ENCODE peak calls at places on chromosome 18, in seven cellular contexts. N is NCI-H1436, A is NCI-H1694, L is kidney tubule cell, U is SJSA1, H is AG09309, G is T-helper 2 cell. J is an unnamed sample.

GRCh38 chr18:58669731-58670379 is 1.4 kb upstream of the MALT1 start:
- DNase-seq in N (peak; percentile 22), G (no peak), H (no peak), U (no peak), L (peak; percentile 82), A (no peak), J (no peak)

GRCh38 chr18:456361-456821 is 44.1 kb downstream of the COLEC12 start:
- DNase-seq in H (peak; percentile 61), A (no peak), N (no peak), U (no peak), L (no peak), G (no peak), J (no peak)

GRCh38 chr18:79950440-79951341 is 762 bp downstream of the SLC66A2 start:
- DNase-seq in H (no peak), A (no peak), U (no peak), L (peak; percentile 43), N (no peak), G (no peak), J (peak; percentile 91)

GRCh38 chr18:48766025-48766424 is 184.7 kb downstream of the SMAD7 start:
- DNase-seq in U (no peak), H (no peak), N (no peak), G (no peak), L (no peak), A (no peak), J (no peak)

GRCh38 chr18:48609820-48610815 is 71.3 kb downstream of the CTIF start:
- DNase-seq in N (no peak), U (no peak), A (no peak), H (no peak), L (peak; percentile 24), G (no peak), J (peak; percentile 80)

GRCh38 chr18:3985030-3985429 is 470.1 kb downstream of the DLGAP1 start:
- DNase-seq in G (no peak), H (no peak), L (peak; percentile 41), U (no peak), N (no peak), A (no peak), J (no peak)

GRCh38 chr18:50947899-50948298 is 19.9 kb upstream of the ELAC1 start:
- DNase-seq in G (no peak), A (no peak), U (no peak), L (peak; percentile 13), N (no peak), H (no peak), J (no peak)

GRCh38 chr18:9771261-9771976 is 63.3 kb downstream of the RAB31 start:
- DNase-seq in A (peak; percentile 24), G (peak; percentile 25), L (peak; percentile 84), H (no peak), N (no peak), U (peak; percentile 62), J (no peak)

GRCh38 chr18:58532298-58532697 is 96.6 kb downstream of the ALPK2 start:
- DNase-seq in G (no peak), A (no peak), N (no peak), U (no peak), H (no peak), L (peak; percentile 72), J (no peak)

GRCh38 chr18:25672490-25672889 is 320.5 kb upstream of the ZNF521 start:
- DNase-seq in L (no peak), N (no peak), H (no peak), U (no peak), A (no peak), G (no peak), J (no peak)

GRCh38 chr18:37393945-37394609 is 171.5 kb downstream of the CELF4 start:
- DNase-seq in A (peak; percentile 13), G (no peak), L (peak; percentile 88), H (peak; percentile 63), U (peak; percentile 55), N (peak; percentile 64), J (no peak)

GRCh38 chr18:21134895-21135294 is 23.3 kb upstream of the ROCK1 start:
- DNase-seq in A (no peak), G (no peak), U (no peak), H (no peak), L (peak; percentile 11), N (no peak), J (no peak)

GRCh38 chr18:3604626-3605408 is 154.8 kb downstream of the TGIF1 start:
- DNase-seq in L (peak; percentile 95), G (no peak), H (peak; percentile 99), N (no peak), A (no peak), U (no peak), J (no peak)

GRCh38 chr18:59096098-59096779 is 43.4 kb upstream of the SEC11C start:
- DNase-seq in A (peak; percentile 6), N (peak; percentile 50), G (no peak), U (no peak), H (no peak), L (no peak), J (no peak)

GRCh38 chr18:61896118-61896517 is 3.3 kb upstream of the RNF152 start:
- DNase-seq in G (no peak), H (no peak), N (no peak), L (no peak), U (no peak), A (no peak), J (no peak)

GRCh38 chr18:74183110-74183509 is 34.8 kb downstream of the TIMM21 start:
- DNase-seq in N (peak; percentile 9), G (no peak), U (no peak), H (no peak), A (no peak), L (no peak), J (no peak)

GRCh38 chr18:29161429-29161828 is 984.5 kb upstream of the CDH2 start:
- DNase-seq in L (peak; percentile 19), H (no peak), U (no peak), G (no peak), N (no peak), A (no peak), J (no peak)

GRCh38 chr18:47260138-47260923 is 8.9 kb upstream of the SKOR2 start:
- DNase-seq in H (no peak), U (no peak), N (no peak), A (no peak), G (no peak), L (peak; percentile 62), J (no peak)

GRCh38 chr18:25594351-25594750 is 242.4 kb upstream of the ZNF521 start:
- DNase-seq in G (no peak), H (no peak), L (no peak), A (no peak), U (no peak), N (no peak), J (no peak)

GRCh38 chr18:42925036-42925435 is 190.4 kb downstream of the RIT2 start:
- DNase-seq in U (no peak), H (no peak), L (no peak), G (no peak), N (no peak), A (no peak), J (no peak)

GRCh38 chr18:69250305-69251151 is 150.2 kb upstream of the DOK6 start:
- DNase-seq in N (no peak), A (no peak), G (no peak), H (peak; percentile 70), L (no peak), U (no peak), J (no peak)

GRCh38 chr18:38611036-38611964 is 1045.7 kb upstream of the CELF4 start:
- DNase-seq in U (no peak), A (no peak), H (no peak), N (no peak), G (no peak), L (no peak), J (no peak)

GRCh38 chr18:3683483-3683882 is 233.5 kb downstream of the TGIF1 start:
- DNase-seq in U (no peak), A (no peak), N (no peak), H (no peak), G (no peak), L (no peak), J (no peak)

GRCh38 chr18:42706618-42707017 is 408.9 kb downstream of the RIT2 start:
- DNase-seq in A (no peak), U (no peak), L (peak; percentile 64), N (peak; percentile 87), H (no peak), G (no peak), J (no peak)

GRCh38 chr18:12908706-12909105 is 24.7 kb upstream of the PTPN2 start:
- DNase-seq in G (no peak), L (no peak), H (no peak), U (no peak), N (no peak), A (no peak), J (no peak)

GRCh38 chr18:42893991-42894390 is 221.5 kb downstream of the RIT2 start:
- DNase-seq in H (no peak), U (no peak), L (no peak), N (no peak), G (no peak), A (no peak), J (no peak)

GRCh38 chr18:70390366-70391090 is 101.7 kb downstream of the SOCS6 start:
- DNase-seq in A (no peak), H (no peak), N (no peak), L (peak; percentile 34), G (no peak), U (no peak), J (no peak)

GRCh38 chr18:77899972-77900754 is 650.5 kb downstream of the GALR1 start:
- DNase-seq in G (peak; percentile 29), U (no peak), A (no peak), L (peak; percentile 67), N (peak; percentile 40), H (no peak), J (peak; percentile 79)

GRCh38 chr18:33733376-33733775 is 155.4 kb downstream of the ASXL3 start:
- DNase-seq in U (no peak), G (no peak), H (no peak), N (no peak), L (no peak), A (no peak), J (no peak)

GRCh38 chr18:9612215-9612830 is 2.0 kb downstream of the PPP4R1 start:
- DNase-seq in G (no peak), H (no peak), U (no peak), N (peak; percentile 42), A (peak; percentile 25), L (peak; percentile 77), J (no peak)

GRCh38 chr18:33839452-33840225 is 261.6 kb downstream of the ASXL3 start:
- DNase-seq in U (no peak), L (peak; percentile 60), G (no peak), A (peak; percentile 54), N (peak; percentile 64), H (no peak), J (no peak)

GRCh38 chr18:75418293-75418692 is 9.2 kb downstream of the SMIM21 start:
- DNase-seq in U (no peak), N (no peak), G (no peak), L (peak; percentile 60), H (no peak), A (no peak), J (no peak)

GRCh38 chr18:62457830-62458229 is 65.0 kb upstream of the ZCCHC2 start:
- DNase-seq in G (no peak), H (no peak), L (no peak), N (no peak), U (no peak), A (no peak), J (no peak)

GRCh38 chr18:45006934-45007333 is 326.2 kb downstream of the SETBP1 start:
- DNase-seq in G (no peak), H (no peak), U (no peak), N (no peak), A (no peak), L (no peak), J (no peak)

GRCh38 chr18:42086288-42086687 is 131.3 kb downstream of the PIK3C3 start:
- DNase-seq in H (no peak), L (peak; percentile 25), N (no peak), A (no peak), U (no peak), G (no peak), J (no peak)

GRCh38 chr18:62944454-62944853 is 229.1 kb downstream of the PHLPP1 start:
- DNase-seq in N (no peak), A (no peak), H (no peak), U (no peak), L (no peak), G (no peak), J (no peak)

GRCh38 chr18:68837665-68838390 is 39.9 kb downstream of the CCDC102B start:
- DNase-seq in L (no peak), N (no peak), U (no peak), A (no peak), H (peak; percentile 79), G (no peak), J (no peak)

GRCh38 chr18:63505566-63506335 is 29.0 kb downstream of the SERPINB5 start:
- DNase-seq in U (no peak), H (no peak), N (no peak), G (no peak), L (peak; percentile 27), A (peak; percentile 12), J (no peak)